ENCODE peak calls at places on chromosome 18, in five cellular contexts. One of them, this sample, is unnamed.

GRCh38 chr18:52716926-52717325 is 376.9 kb downstream of the DCC start:
- DNase-seq in A549: peak
- DNase-seq in astrocyte of the spinal cord: peak
- DNase-seq in K562: no peak
- DNase-seq in psoas muscle: no peak
- DNase-seq in this sample: no peak

GRCh38 chr18:48674758-48675157 is 135.9 kb downstream of the CTIF start:
- DNase-seq in astrocyte of the spinal cord: no peak
- DNase-seq in K562: no peak
- DNase-seq in A549: no peak
- DNase-seq in psoas muscle: no peak
- DNase-seq in this sample: no peak

GRCh38 chr18:9333441-9334350 is 877 bp upstream of the TWSG1 start:
- DNase-seq in astrocyte of the spinal cord: no peak
- DNase-seq in K562: no peak
- DNase-seq in psoas muscle: no peak
- DNase-seq in A549: no peak
- DNase-seq in this sample: no peak

GRCh38 chr18:24992491-24992890 is 359.5 kb downstream of the ZNF521 start:
- DNase-seq in A549: no peak
- DNase-seq in psoas muscle: no peak
- DNase-seq in astrocyte of the spinal cord: peak
- DNase-seq in K562: no peak
- DNase-seq in this sample: no peak

GRCh38 chr18:44823782-44824181 is 143.1 kb downstream of the SETBP1 start:
- DNase-seq in psoas muscle: no peak
- DNase-seq in A549: no peak
- DNase-seq in astrocyte of the spinal cord: peak
- DNase-seq in K562: no peak
- DNase-seq in this sample: no peak

GRCh38 chr18:1488957-1489356 is 584.3 kb downstream of the ADCYAP1 start:
- DNase-seq in K562: no peak
- DNase-seq in A549: no peak
- DNase-seq in psoas muscle: no peak
- DNase-seq in astrocyte of the spinal cord: no peak
- DNase-seq in this sample: no peak

GRCh38 chr18:57107141-57107832 is 39.6 kb upstream of the BOD1L2 start:
- DNase-seq in psoas muscle: no peak
- DNase-seq in K562: peak
- DNase-seq in astrocyte of the spinal cord: peak
- DNase-seq in A549: no peak
- DNase-seq in this sample: peak

GRCh38 chr18:38353149-38353548 is 787.6 kb upstream of the CELF4 start:
- DNase-seq in A549: no peak
- DNase-seq in K562: no peak
- DNase-seq in astrocyte of the spinal cord: no peak
- DNase-seq in psoas muscle: no peak
- DNase-seq in this sample: no peak

DNA sequence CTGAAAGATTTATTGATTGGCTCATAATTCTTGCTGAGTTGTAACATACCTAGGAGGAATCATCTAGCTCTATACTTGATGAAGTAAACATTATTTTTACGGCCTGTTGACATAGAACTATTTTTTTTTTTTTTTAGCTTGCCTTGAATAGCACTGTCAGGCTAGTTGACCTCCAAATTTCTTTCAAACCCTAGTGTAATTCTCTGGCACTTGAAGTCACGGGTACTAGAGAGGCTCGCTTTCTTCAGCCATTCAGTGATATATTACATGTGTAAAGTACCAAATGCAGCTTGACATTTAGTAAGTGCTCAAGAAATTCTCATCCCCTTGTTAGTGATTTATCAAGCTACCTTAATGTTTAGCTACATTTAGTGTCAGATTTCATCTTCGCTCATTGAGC is 2.9 kb downstream of the SERPINB12 start:
- DNase-seq in psoas muscle: no peak
- DNase-seq in A549: no peak
- DNase-seq in K562: no peak
- DNase-seq in astrocyte of the spinal cord: no peak
- DNase-seq in this sample: peak
- H3K4me3 ChIP-seq in psoas muscle: no peak
- H3K4me3 ChIP-seq in A549: no peak
- H3K4me3 ChIP-seq in K562: no peak
- H3K4me3 ChIP-seq in astrocyte of the spinal cord: no peak
- H3K4me3 ChIP-seq in this sample: no peak

DNA sequence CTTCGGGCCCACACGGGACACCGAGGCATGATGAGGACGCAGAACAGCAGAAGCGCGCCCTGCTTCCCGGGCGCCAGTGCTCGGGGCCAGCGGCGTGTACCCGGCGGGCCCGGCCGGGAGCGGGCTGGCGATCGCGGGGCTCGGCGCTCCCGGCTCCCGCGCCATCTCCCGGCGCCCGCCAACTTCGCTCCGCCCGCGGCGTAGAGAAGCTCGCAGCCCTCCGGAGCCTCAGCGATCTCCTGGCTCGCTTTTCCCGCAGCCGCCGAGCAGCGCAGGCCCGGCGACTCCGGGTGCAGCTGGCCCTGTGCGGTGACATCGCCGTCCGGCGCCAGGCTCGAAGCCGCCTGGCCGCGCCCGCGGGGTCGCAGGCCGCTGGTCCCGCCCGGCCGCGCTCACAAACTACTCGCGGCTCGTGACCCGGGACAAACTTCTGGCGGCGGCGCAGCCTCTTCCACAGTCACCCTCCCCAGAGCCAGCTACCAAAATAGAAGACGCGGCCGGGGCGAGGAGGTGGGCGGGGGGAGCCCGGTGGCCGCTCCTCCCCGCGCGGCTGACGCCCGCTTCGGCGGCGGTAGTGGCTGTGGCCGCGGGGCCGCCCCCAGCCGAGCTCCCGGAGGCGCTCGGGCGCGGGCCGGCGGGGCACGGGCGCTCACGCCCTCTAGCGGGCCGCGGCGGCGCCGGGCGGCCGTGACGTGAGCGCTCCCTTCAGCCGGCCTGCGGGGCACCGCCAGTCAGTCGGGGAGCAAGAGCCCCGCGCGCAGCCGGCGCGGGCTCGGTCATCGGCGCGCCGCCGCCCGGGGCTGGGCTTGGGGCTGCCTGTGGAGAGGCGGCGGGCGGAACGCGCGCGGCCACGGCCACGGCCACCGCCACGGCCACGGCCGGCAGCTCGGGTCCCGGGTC is at the start of gene PTPRM:
- DNase-seq in A549: peak
- DNase-seq in astrocyte of the spinal cord: peak
- DNase-seq in psoas muscle: peak
- DNase-seq in K562: peak
- DNase-seq in this sample: peak
- TF ChIP-seq CTCF in A549: peak
- TF ChIP-seq CTCF in astrocyte of the spinal cord: peak
- TF ChIP-seq CTCF in psoas muscle: peak
- TF ChIP-seq CTCF in K562: peak
- TF ChIP-seq CTCF in this sample: peak

DNA sequence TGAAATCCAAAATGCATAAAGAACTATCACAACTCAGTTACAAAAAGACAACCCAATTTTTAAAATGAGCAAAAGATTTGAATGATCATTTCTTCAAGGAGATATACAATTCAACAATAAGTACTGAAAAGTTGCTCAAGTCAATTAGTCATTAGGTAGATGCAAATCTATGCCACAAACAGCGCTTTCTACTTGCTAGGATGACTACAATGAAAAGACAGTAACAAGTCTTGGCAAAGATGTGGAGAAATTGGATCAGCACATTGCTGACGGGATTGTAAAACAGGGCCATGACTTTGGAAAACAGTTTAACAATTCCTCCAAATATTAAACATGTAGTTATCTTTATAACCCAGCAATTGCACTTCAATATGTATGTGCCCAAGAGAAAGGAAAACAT is 166.3 kb upstream of the MC4R start:
- DNase-seq in psoas muscle: no peak
- DNase-seq in K562: no peak
- DNase-seq in astrocyte of the spinal cord: no peak
- DNase-seq in A549: no peak
- DNase-seq in this sample: no peak
- H3K4me3 ChIP-seq in psoas muscle: no peak
- H3K4me3 ChIP-seq in K562: no peak
- H3K4me3 ChIP-seq in astrocyte of the spinal cord: no peak
- H3K4me3 ChIP-seq in A549: no peak
- H3K4me3 ChIP-seq in this sample: no peak

DNA sequence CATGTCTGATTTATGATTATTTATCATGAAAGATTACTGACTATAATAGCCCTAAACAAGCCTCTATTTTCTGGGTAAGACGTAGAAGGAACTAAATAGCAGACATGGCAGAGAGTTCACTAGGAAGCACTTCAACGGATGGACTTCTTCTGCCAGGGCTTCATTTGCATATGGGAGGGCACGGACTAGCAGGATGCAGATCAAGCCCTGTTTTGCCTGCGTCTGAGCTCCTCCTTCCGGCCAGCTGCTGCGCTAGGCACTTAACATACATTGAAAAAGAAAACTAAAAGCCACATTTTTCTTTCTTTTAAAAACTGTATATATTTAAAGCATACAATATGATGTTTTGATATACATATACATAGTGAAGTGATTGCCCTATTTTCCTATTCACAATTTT is 340.0 kb upstream of the MEX3C start:
- DNase-seq in psoas muscle: no peak
- DNase-seq in K562: no peak
- DNase-seq in astrocyte of the spinal cord: no peak
- DNase-seq in A549: peak
- DNase-seq in this sample: peak
- TF ChIP-seq CTCF in psoas muscle: peak
- TF ChIP-seq CTCF in K562: no peak
- TF ChIP-seq CTCF in astrocyte of the spinal cord: peak
- TF ChIP-seq CTCF in A549: no peak
- TF ChIP-seq CTCF in this sample: peak

GRCh38 chr18:3595282-3596273 is 145.6 kb downstream of the TGIF1 start:
- DNase-seq in psoas muscle: peak
- DNase-seq in A549: peak
- DNase-seq in K562: no peak
- DNase-seq in astrocyte of the spinal cord: peak
- DNase-seq in this sample: peak

GRCh38 chr18:3594760-3595241 is 144.8 kb downstream of the TGIF1 start:
- DNase-seq in K562: no peak
- DNase-seq in psoas muscle: no peak
- DNase-seq in A549: peak
- DNase-seq in astrocyte of the spinal cord: peak
- DNase-seq in this sample: peak

GRCh38 chr18:3592864-3593263 is 142.9 kb downstream of the TGIF1 start:
- DNase-seq in psoas muscle: no peak
- DNase-seq in A549: no peak
- DNase-seq in K562: peak
- DNase-seq in astrocyte of the spinal cord: no peak
- DNase-seq in this sample: no peak

GRCh38 chr18:3593904-3594759 is 144.2 kb downstream of the TGIF1 start:
- DNase-seq in A549: peak
- DNase-seq in K562: peak
- DNase-seq in psoas muscle: peak
- DNase-seq in astrocyte of the spinal cord: peak
- DNase-seq in this sample: peak

DNA sequence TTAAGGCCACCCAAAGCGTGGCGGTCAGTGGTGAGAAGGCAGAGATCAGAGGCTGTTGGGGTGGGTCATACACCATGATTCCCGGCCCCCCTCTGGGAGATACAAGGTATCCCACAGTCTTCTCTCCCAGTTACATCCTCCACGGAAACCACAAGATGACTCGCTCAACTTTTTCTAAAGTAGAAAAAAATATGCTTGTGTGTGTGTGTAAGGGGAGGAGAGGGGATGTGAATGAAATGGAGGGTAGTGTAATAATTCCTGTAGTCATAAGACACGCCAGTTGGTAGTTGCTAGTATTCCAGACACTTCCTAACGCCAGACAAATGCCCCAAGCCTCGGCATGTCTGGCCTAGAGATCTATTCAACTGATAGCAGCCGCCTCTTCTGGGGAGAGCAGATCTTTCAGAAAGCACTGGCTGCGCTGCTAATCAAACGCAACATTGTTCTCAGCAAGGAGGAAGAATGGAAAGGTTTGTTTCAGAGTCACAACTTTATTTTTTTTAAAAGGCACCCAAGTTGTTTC is 143.5 kb downstream of the TGIF1 start:
- DNase-seq in astrocyte of the spinal cord: peak
- DNase-seq in A549: peak
- DNase-seq in psoas muscle: no peak
- DNase-seq in K562: peak
- DNase-seq in this sample: peak
- H3K4me3 ChIP-seq in astrocyte of the spinal cord: peak
- H3K4me3 ChIP-seq in A549: peak
- H3K4me3 ChIP-seq in psoas muscle: peak
- H3K4me3 ChIP-seq in K562: peak
- H3K4me3 ChIP-seq in this sample: peak

DNA sequence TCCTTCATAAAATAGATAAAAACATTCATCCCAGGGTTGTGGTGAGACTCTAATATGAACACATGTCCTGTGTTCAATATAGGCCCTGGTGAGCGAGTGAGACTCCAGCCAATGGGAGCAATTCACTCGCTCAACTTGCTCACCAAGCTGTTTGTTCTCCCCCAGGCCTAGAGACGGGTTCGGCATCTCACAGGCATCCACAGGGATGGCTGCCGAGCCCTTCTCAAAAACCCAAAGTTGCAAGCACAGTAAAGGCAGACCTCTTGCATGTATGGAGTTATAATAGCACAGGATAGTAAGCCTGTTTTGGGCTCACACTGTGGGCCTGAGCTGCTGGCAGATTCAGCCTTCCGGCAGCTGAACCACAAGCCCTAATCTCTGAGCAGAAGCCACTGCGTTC is 15.7 kb downstream of the PARD6G start:
- DNase-seq in psoas muscle: no peak
- DNase-seq in K562: no peak
- DNase-seq in astrocyte of the spinal cord: no peak
- DNase-seq in A549: no peak
- DNase-seq in this sample: no peak
- TF ChIP-seq CTCF in psoas muscle: no peak
- TF ChIP-seq CTCF in K562: no peak
- TF ChIP-seq CTCF in astrocyte of the spinal cord: no peak
- TF ChIP-seq CTCF in A549: no peak
- TF ChIP-seq CTCF in this sample: no peak

GRCh38 chr18:76656925-76657324 is 161.9 kb upstream of the ZNF516 start:
- DNase-seq in psoas muscle: no peak
- DNase-seq in A549: no peak
- DNase-seq in astrocyte of the spinal cord: no peak
- DNase-seq in K562: no peak
- DNase-seq in this sample: no peak
- H3K4me3 ChIP-seq in psoas muscle: no peak
- H3K4me3 ChIP-seq in A549: no peak
- H3K4me3 ChIP-seq in astrocyte of the spinal cord: no peak
- H3K4me3 ChIP-seq in K562: no peak
- H3K4me3 ChIP-seq in this sample: no peak